ENCODE peak calls at places on chromosomes 11 and 22, in six cellular contexts. Y is K562, S is fibroblast of pulmonary artery, P is A549, Z is mesothelial cell of epicardium, T is astrocyte of the spinal cord. F is an unnamed sample.

GRCh38 chr11:119999220-119999619 is 138.7 kb downstream of the TRIM29 start:
- DNase-seq in Z (no peak), P (peak; percentile 6), S (no peak), T (no peak), Y (no peak), F (no peak)

GRCh38 chr11:3866206-3866605 is 10.7 kb downstream of the STIM1 start:
- DNase-seq in T (no peak), S (peak; percentile 27), P (no peak), Z (no peak), Y (no peak), F (no peak)

GRCh38 chr11:57746920-57747319 is 4.7 kb downstream of the BTBD18 start:
- DNase-seq in Y (no peak), T (no peak), Z (no peak), S (no peak), P (no peak), F (no peak)

GRCh38 chr11:128802358-128802981 is 64.6 kb downstream of the KCNJ1 start:
- DNase-seq in Y (no peak), S (peak; percentile 42), Z (no peak), P (peak; percentile 15), T (no peak), F (peak; percentile 43)

GRCh38 chr11:117720061-117720511 is 76.9 kb downstream of the DSCAML1 start:
- DNase-seq in P (no peak), Z (no peak), Y (no peak), T (no peak), S (no peak), F (no peak)

GRCh38 chr11:62324738-62325556 is 12.3 kb upstream of the ASRGL1 start:
- DNase-seq in P (peak; percentile 52), T (peak; percentile 9), S (peak; percentile 58), Z (no peak), Y (peak; percentile 79), F (peak; percentile 87)

GRCh38 chr22:19060356-19061009 is 61.7 kb downstream of the DGCR2 start:
- DNase-seq in Y (no peak), P (peak; percentile 22), Z (no peak), T (peak; percentile 71), S (no peak), F (no peak)

GRCh38 chr11:69700278-69701140 is 3.3 kb downstream of the FGF19 start:
- DNase-seq in Y (peak; percentile 83), Z (peak; percentile 49), T (peak; percentile 62), S (peak; percentile 72), P (peak; percentile 59), F (peak; percentile 62)

GRCh38 chr11:79212711-79213110 is 228.1 kb downstream of the TENM4 start:
- DNase-seq in Y (no peak), T (no peak), Z (no peak), S (no peak), P (no peak), F (no peak)

GRCh38 chr11:3001496-3001895 is 9.4 kb upstream of the NAP1L4 start:
- DNase-seq in T (no peak), Z (no peak), S (no peak), Y (no peak), P (no peak), F (no peak)

GRCh38 chr22:36953239-36954080 is 40.0 kb downstream of the CSF2RB start:
- DNase-seq in Y (no peak), T (no peak), S (no peak), Z (no peak), P (no peak), F (no peak)

GRCh38 chr11:109960831-109961230 is 132.4 kb upstream of the ZC3H12C start:
- DNase-seq in Z (no peak), Y (no peak), T (peak; percentile 86), P (no peak), S (peak; percentile 96), F (no peak)

GRCh38 chr22:24302591-24302990 is 32.0 kb downstream of the SPECC1L start:
- DNase-seq in P (no peak), Y (no peak), S (no peak), T (no peak), Z (no peak), F (no peak)

GRCh38 chr11:119306373-119306890 is 10.5 kb downstream of the MCAM start:
- DNase-seq in P (no peak), T (no peak), S (peak; percentile 49), Y (no peak), Z (no peak), F (no peak)

GRCh38 chr22:17171016-17171312 is 11.9 kb upstream of the HDHD5 start:
- DNase-seq in T (no peak), Y (no peak), S (no peak), Z (no peak), P (no peak), F (no peak)
- TF ChIP-seq CTCF in T (peak; percentile 38), Y (no peak), S (peak; percentile 25), Z (no peak), P (no peak), F (no peak)

GRCh38 chr11:7570938-7571337 is 57.1 kb downstream of the PPFIBP2 start:
- DNase-seq in P (no peak), S (no peak), T (no peak), Y (no peak), Z (no peak), F (no peak)
- TF ChIP-seq CTCF in P (no peak), S (no peak), T (no peak), Y (no peak), Z (no peak), F (no peak)

GRCh38 chr22:49820984-49821383 is 6.7 kb downstream of the BRD1 start:
- DNase-seq in T (no peak), S (no peak), Y (no peak), Z (no peak), P (no peak), F (no peak)
- TF ChIP-seq CTCF in T (no peak), S (no peak), Y (no peak), Z (no peak), P (no peak), F (no peak)

DNA sequence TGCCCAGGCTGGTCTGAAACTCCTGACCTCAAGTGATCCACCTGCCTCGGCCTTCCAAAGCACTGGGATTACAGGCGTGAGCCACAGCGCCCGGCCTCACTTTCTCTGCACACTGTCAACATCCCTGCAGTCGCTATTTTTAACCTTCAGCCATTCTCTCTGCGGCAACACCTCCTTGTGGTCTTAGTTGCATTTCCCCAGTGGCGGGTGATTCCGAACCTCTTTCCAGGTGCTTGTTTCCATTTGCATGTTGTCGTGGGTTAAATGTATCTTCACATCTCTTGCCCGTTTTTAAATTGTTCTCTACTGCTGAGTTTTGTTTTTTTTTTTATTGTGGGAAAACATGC is 2.2 kb upstream of the SCT start:
- DNase-seq in Z (no peak), S (no peak), Y (no peak), T (no peak), P (no peak), F (no peak)
- TF ChIP-seq CTCF in Z (no peak), S (no peak), Y (no peak), T (peak; percentile 13), P (no peak), F (no peak)

DNA sequence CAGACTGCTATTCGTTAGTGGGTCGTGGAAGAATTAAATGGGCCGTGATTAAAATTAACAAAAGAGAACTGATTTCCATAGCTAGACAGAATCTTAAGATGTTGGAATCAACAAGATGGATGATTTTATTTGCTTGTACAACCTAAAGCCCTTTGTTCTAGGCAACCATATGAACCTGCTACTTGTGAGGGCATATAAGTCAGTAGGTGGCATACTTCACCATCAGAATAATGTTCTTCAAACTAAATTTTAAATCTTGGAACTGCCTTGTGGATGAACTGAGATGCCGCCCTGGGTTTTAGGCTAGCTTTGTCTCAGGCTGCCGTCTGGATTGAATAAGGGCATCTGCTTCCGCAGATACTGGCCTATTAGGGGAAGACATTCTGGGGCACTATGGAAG is 40.9 kb downstream of the CSRP3 start:
- DNase-seq in Y (no peak), Z (no peak), P (peak; percentile 13), T (no peak), S (peak; percentile 7), F (no peak)
- TF ChIP-seq CTCF in Y (no peak), Z (no peak), P (no peak), T (no peak), S (no peak), F (no peak)

DNA sequence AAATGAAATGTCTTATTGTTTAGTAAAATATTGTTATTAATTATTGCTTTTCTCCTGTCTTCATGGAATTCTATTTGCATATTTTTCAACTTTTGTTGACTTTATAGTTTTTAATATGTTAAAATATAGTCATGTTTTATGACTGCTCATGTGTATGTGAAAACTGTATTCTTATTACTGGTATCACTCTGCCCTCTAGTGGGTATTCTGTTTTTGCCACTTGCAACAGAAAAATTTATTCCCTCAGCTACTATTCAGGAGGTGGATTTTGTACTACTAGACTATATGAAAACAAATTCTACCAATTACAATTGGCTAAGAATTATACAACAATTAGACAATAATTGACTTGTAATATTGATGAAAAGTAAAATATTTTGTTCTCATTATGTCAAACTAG is 45.0 kb downstream of the OR4C6 start:
- DNase-seq in S (peak; percentile 57), Z (no peak), P (peak; percentile 38), T (peak; percentile 10), Y (peak; percentile 14), F (no peak)
- TF ChIP-seq CTCF in S (peak; percentile 60), Z (peak; percentile 50), P (peak; percentile 47), T (peak; percentile 46), Y (peak; percentile 28), F (peak; percentile 70)

GRCh38 chr11:15989685-15990084 is 366.7 kb downstream of the SOX6 start:
- DNase-seq in Y (no peak), T (no peak), Z (no peak), P (no peak), S (no peak), F (no peak)
- TF ChIP-seq CTCF in Y (no peak), T (no peak), Z (no peak), P (no peak), S (no peak), F (no peak)

F was measured in endothelial cell.